ENCODE peak calls at places on chromosomes 11 and 22, in eight cellular contexts. H is right cardiac atrium; D is IMR-90; F is effector memory CD4-positive, alpha-beta T cell; X is CD4-positive, alpha-beta memory T cell; M is mammary epithelial cell; G is CD8-positive, alpha-beta memory T cell; B is fibroblast of lung. Y is an unnamed sample. For H3K9me3 and H3K4me1, the result is how much of the 10 kb centered on the place peaks cover.

GRCh38 chr22:30420401-30421178 is 5.0 kb upstream of the MTFP1 start:
- DNase-seq in X (no peak), F (no peak), D (peak), G (no peak), B (peak), H (no peak), M (peak), Y (no peak)

GRCh38 chr11:128642571-128642970 is 51.3 kb upstream of the FLI1 start:
- DNase-seq in M (no peak), G (no peak), B (no peak), F (no peak), H (no peak), D (no peak), X (no peak), Y (no peak)

GRCh38 chr11:68263444-68264035 is 8.2 kb downstream of the C11orf24 start:
- DNase-seq in H (no peak), D (no peak), G (no peak), X (no peak), F (no peak), B (no peak), M (no peak), Y (no peak)

GRCh38 chr11:86519064-86519911 is 144.6 kb downstream of the CCDC81 start:
- DNase-seq in F (no peak), B (peak), X (no peak), D (peak), G (no peak), M (no peak), H (no peak), Y (peak)

GRCh38 chr11:123183391-123184099 is 11.5 kb downstream of the CLMP start:
- DNase-seq in H (no peak), M (peak), B (no peak), D (no peak), G (no peak), X (no peak), F (no peak), Y (no peak)

GRCh38 chr11:96045622-96046456 is 121.9 kb upstream of the MTMR2 start:
- DNase-seq in B (peak), M (no peak), F (no peak), H (peak), D (peak), G (no peak), X (no peak), Y (no peak)

GRCh38 chr11:85941380-85941973 is 86.3 kb downstream of the CCDC83 start:
- DNase-seq in H (peak), B (peak), D (peak), F (no peak), X (no peak), G (no peak), M (peak), Y (peak)

GRCh38 chr11:60725592-60725991 is 1.1 kb downstream of the MS4A18 start:
- DNase-seq in D (no peak), X (no peak), H (no peak), G (no peak), F (no peak), M (no peak), B (no peak), Y (no peak)

GRCh38 chr22:25030636-25031035 is 78.1 kb downstream of the KIAA1671 start:
- DNase-seq in X (no peak), D (no peak), F (no peak), H (peak), M (no peak), G (no peak), B (no peak), Y (no peak)

GRCh38 chr11:85809881-85810280 is 1.1 kb downstream of the SYTL2 start:
- DNase-seq in M (no peak), D (no peak), F (no peak), B (no peak), G (peak), X (peak), H (peak), Y (peak)

GRCh38 chr11:23425379-23425778 is 565.1 kb upstream of the CCDC179 start:
- DNase-seq in H (no peak), M (no peak), F (no peak), G (no peak), B (peak), D (peak), X (no peak), Y (no peak)

GRCh38 chr22:25709758-25710157 is 32.2 kb upstream of the MYO18B start:
- DNase-seq in D (no peak), F (no peak), M (no peak), X (no peak), B (no peak), H (no peak), G (no peak), Y (no peak)

GRCh38 chr11:27362749-27363575 is at the start of gene CCDC34:
- DNase-seq in M (peak), H (peak), G (peak), X (peak), F (peak), B (peak), D (peak), Y (peak)

GRCh38 chr11:93537767-93538261 is 5.4 kb downstream of the SMCO4 start:
- DNase-seq in M (peak), F (no peak), H (peak), D (peak), B (peak), X (no peak), G (no peak), Y (no peak)

GRCh38 chr11:131691558-131692041 is 321.2 kb downstream of the NTM start:
- DNase-seq in D (peak), F (no peak), G (no peak), B (peak), X (no peak), H (no peak), M (peak), Y (peak)

GRCh38 chr11:80586464-80586863 is 1145.6 kb upstream of the TENM4 start:
- DNase-seq in G (no peak), B (no peak), X (no peak), H (no peak), D (peak), M (peak), F (no peak), Y (no peak)

GRCh38 chr11:130858215-130858614 is 58.1 kb downstream of the SNX19 start:
- DNase-seq in D (no peak), F (no peak), X (no peak), B (no peak), M (no peak), G (no peak), H (no peak), Y (peak)

GRCh38 chr11:8934735-8935478 is 2.2 kb upstream of the C11orf16 start:
- DNase-seq in X (no peak), H (no peak), B (peak), D (peak), M (peak), F (no peak), G (no peak), Y (peak)

GRCh38 chr22:20013382-20013871 is 3.2 kb downstream of the ARVCF start:
- DNase-seq in D (peak), G (no peak), H (peak), X (no peak), B (peak), M (no peak), F (no peak), Y (peak)

GRCh38 chr22:19061471-19062138 is 60.6 kb downstream of the DGCR2 start:
- DNase-seq in X (no peak), B (no peak), H (no peak), G (no peak), F (no peak), M (no peak), D (no peak), Y (no peak)

GRCh38 chr11:116605543-116605942 is 167.2 kb downstream of the BUD13 start:
- DNase-seq in F (no peak), H (no peak), M (peak), G (no peak), B (no peak), D (peak), X (no peak), Y (peak)

GRCh38 chr11:97463891-97464290 is 1074.1 kb downstream of the JRKL start:
- DNase-seq in H (no peak), M (no peak), B (no peak), G (no peak), F (no peak), D (no peak), X (no peak), Y (no peak)
- H3K9me3 ChIP-seq in H (under half), M (under half), B (under half), G (under half), F (under half), D (under half), X (under half), Y (under half)

GRCh38 chr11:61969838-61970452 is 2.5 kb upstream of the FTH1 start:
- DNase-seq in G (no peak), B (peak), M (peak), F (no peak), D (peak), H (no peak), X (no peak), Y (peak)
- H3K4me1 ChIP-seq in G (under half), B (under half), M (half or more), F (under half), D (under half), H (under half), X (under half), Y (half or more)

DNA sequence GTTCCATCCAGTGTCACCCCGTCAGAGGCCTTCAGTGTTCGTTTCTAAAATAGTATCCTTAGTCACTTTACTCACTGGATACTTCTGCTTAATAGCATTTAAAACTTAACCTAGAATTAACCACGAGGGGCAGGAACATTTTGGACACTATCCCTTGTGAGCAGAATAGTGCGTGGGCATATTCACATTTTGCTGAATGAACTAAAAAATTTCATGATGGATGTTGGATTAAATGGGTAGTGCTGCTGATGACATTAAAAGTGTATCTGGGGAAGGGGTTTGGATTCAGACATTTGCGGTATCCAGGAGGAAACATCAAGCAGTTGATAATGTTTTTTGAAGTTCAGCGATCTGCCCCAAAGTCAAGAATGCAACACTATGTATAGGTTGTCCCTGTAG is 750 bp upstream of the NAT10 start:
- DNase-seq in F (no peak), M (no peak), X (no peak), G (no peak), H (no peak), D (no peak), B (peak), Y (no peak)
- H3K4me3 ChIP-seq in F (peak), M (peak), X (peak), G (peak), H (peak), D (peak), B (peak), Y (peak)

DNA sequence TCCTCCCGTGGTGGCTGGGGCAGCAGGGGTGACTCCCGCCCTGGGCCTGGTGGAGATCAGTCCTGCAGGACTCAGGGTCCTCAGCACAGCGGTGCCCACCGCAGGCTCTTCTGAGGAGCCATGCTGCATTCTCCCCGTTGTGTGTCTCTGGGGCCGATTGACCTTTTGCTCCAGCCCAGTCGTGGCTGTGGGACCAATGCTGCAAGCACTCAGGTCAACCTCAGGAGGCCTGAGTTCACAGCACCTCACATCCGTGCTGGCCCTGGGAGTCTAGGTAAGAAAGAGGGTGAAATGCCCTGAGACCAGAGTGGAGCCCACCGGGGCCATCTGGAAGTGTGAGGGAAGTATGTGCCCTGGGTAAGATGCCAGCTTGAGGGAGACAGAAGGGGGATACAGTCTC is 316.1 kb upstream of the B3GAT1 start:
- DNase-seq in B (no peak), X (no peak), F (no peak), D (no peak), H (no peak), G (no peak), M (no peak), Y (no peak)
- H3K9me3 ChIP-seq in B (under half), X (under half), F (under half), D (under half), H (under half), G (under half), M (under half), Y (under half)

Y was measured in A673.